ENCODE peak calls at places on chromosomes 2 and 18, in five cellular contexts. S, F, G, T and M are unnamed samples.

GRCh38 chr18:6009751-6010150 is 114.4 kb upstream of the TMEM200C start:
- DNase-seq in F (no peak), G (no peak), S (peak; percentile 53), T (no peak), M (no peak)

GRCh38 chr18:57441395-57441794 is 6.2 kb downstream of the ONECUT2 start:
- DNase-seq in S (no peak), G (no peak), F (no peak), T (no peak), M (peak; percentile 41)

GRCh38 chr2:2805263-2805662 is 474.2 kb upstream of the MYT1L start:
- DNase-seq in T (no peak), G (no peak), F (no peak), S (no peak), M (no peak)

GRCh38 chr2:235055891-235056516 is 104.2 kb downstream of the SH3BP4 start:
- DNase-seq in S (peak; percentile 48), F (no peak), G (no peak), T (peak; percentile 31), M (peak; percentile 11)

GRCh38 chr18:13710460-13710859 is 15.9 kb downstream of the FAM210A start:
- DNase-seq in G (no peak), T (no peak), S (peak; percentile 12), F (no peak), M (peak; percentile 12)

GRCh38 chr2:46435353-46435752 is 44.0 kb upstream of the TMEM247 start:
- DNase-seq in S (no peak), T (no peak), G (no peak), F (no peak), M (no peak)

GRCh38 chr2:216302981-216303676 is 69.2 kb downstream of the MARCHF4 start:
- DNase-seq in S (no peak), F (no peak), G (no peak), T (peak; percentile 67), M (peak; percentile 66)

GRCh38 chr2:120899799-120900198 is 164.1 kb downstream of the GLI2 start:
- DNase-seq in G (no peak), S (no peak), F (no peak), T (no peak), M (no peak)

GRCh38 chr2:239143858-239144712 is 256.7 kb downstream of the HDAC4 start:
- DNase-seq in G (no peak), F (no peak), T (peak; percentile 82), S (peak; percentile 63), M (peak; percentile 19)

GRCh38 chr2:106192752-106193490 is 1.2 kb downstream of the UXS1 start:
- DNase-seq in T (peak; percentile 79), S (peak; percentile 78), F (no peak), G (no peak), M (peak; percentile 73)

GRCh38 chr2:16160281-16161084 is 220.1 kb downstream of the MYCN start:
- DNase-seq in G (no peak), T (no peak), S (no peak), F (no peak), M (no peak)

GRCh38 chr2:238427435-238428162 is 872 bp downstream of the ASB1 start:
- DNase-seq in F (no peak), G (no peak), T (no peak), S (no peak), M (no peak)

GRCh38 chr2:107545066-107545465 is 281.6 kb upstream of the RGPD4 start:
- DNase-seq in T (no peak), F (no peak), S (no peak), G (no peak), M (no peak)

GRCh38 chr2:236988690-236989639 is 96.7 kb upstream of the COPS8 start:
- DNase-seq in S (peak; percentile 46), F (peak; percentile 94), G (no peak), T (no peak), M (no peak)

GRCh38 chr2:120402508-120402907 is 56.6 kb downstream of the INHBB start:
- DNase-seq in G (no peak), F (no peak), T (no peak), S (no peak), M (no peak)

GRCh38 chr18:9681217-9681616 is 26.9 kb upstream of the RAB31 start:
- DNase-seq in F (no peak), T (no peak), S (no peak), G (no peak), M (no peak)

GRCh38 chr2:98188351-98189046 is 101.5 kb downstream of the VWA3B start:
- DNase-seq in F (no peak), G (no peak), S (peak; percentile 9), T (no peak), M (no peak)

GRCh38 chr2:180705122-180705521 is 275.3 kb upstream of the UBE2E3 start:
- DNase-seq in F (no peak), S (peak; percentile 19), G (no peak), T (no peak), M (peak; percentile 79)

GRCh38 chr18:79953921-79954651 is 2.6 kb upstream of the SLC66A2 start:
- DNase-seq in F (no peak), S (no peak), T (no peak), G (no peak), M (no peak)

GRCh38 chr2:121969155-121969554 is 213.7 kb downstream of the TSN start:
- DNase-seq in S (peak; percentile 2), F (peak; percentile 71), G (no peak), T (peak; percentile 29), M (no peak)